ENCODE peak calls at places on chromosomes 7 and 10, in six cellular contexts. One of them, this sample, is unnamed.

GRCh38 chr7:79982151-79982770 is 152.4 kb upstream of the GNAI1 start:
- DNase-seq in naive thymus-derived CD8-positive, alpha-beta T cell: no peak
- DNase-seq in A549: no peak
- DNase-seq in NCI-H1105 treated with DMSO at 0.1 percent for 48 hours: no peak
- DNase-seq in ACHN: no peak
- DNase-seq in SK-MEL-5: no peak
- DNase-seq in this sample: peak; percentile 80

GRCh38 chr10:125062244-125063208 is 97.8 kb downstream of the CTBP2 start:
- DNase-seq in naive thymus-derived CD8-positive, alpha-beta T cell: no peak
- DNase-seq in A549: no peak
- DNase-seq in NCI-H1105 treated with DMSO at 0.1 percent for 48 hours: no peak
- DNase-seq in ACHN: no peak
- DNase-seq in SK-MEL-5: no peak
- DNase-seq in this sample: no peak

GRCh38 chr10:24597426-24597825 is 126.3 kb downstream of the ARHGAP21 start:
- DNase-seq in naive thymus-derived CD8-positive, alpha-beta T cell: no peak
- DNase-seq in A549: no peak
- DNase-seq in NCI-H1105 treated with DMSO at 0.1 percent for 48 hours: no peak
- DNase-seq in ACHN: no peak
- DNase-seq in SK-MEL-5: no peak
- DNase-seq in this sample: no peak

GRCh38 chr7:44258423-44258760 is 57.6 kb downstream of the YKT6 start:
- DNase-seq in naive thymus-derived CD8-positive, alpha-beta T cell: no peak
- DNase-seq in A549: no peak
- DNase-seq in NCI-H1105 treated with DMSO at 0.1 percent for 48 hours: no peak
- DNase-seq in ACHN: no peak
- DNase-seq in SK-MEL-5: no peak
- DNase-seq in this sample: no peak

GRCh38 chr7:21099432-21099831 is 312.7 kb upstream of the SP8 start:
- DNase-seq in naive thymus-derived CD8-positive, alpha-beta T cell: no peak
- DNase-seq in A549: no peak
- DNase-seq in NCI-H1105 treated with DMSO at 0.1 percent for 48 hours: no peak
- DNase-seq in ACHN: no peak
- DNase-seq in SK-MEL-5: no peak
- DNase-seq in this sample: no peak

GRCh38 chr10:47290338-47290737 is 9.7 kb upstream of the GDF10 start:
- DNase-seq in naive thymus-derived CD8-positive, alpha-beta T cell: no peak
- DNase-seq in A549: no peak
- DNase-seq in NCI-H1105 treated with DMSO at 0.1 percent for 48 hours: no peak
- DNase-seq in ACHN: no peak
- DNase-seq in SK-MEL-5: no peak
- DNase-seq in this sample: no peak

GRCh38 chr7:50534690-50535290 is 30.4 kb downstream of the DDC start:
- DNase-seq in naive thymus-derived CD8-positive, alpha-beta T cell: no peak
- DNase-seq in A549: peak; percentile 87
- DNase-seq in NCI-H1105 treated with DMSO at 0.1 percent for 48 hours: no peak
- DNase-seq in ACHN: peak; percentile 97
- DNase-seq in SK-MEL-5: peak; percentile 56
- DNase-seq in this sample: peak; percentile 95

GRCh38 chr7:139427788-139428187 is 55.7 kb downstream of the KLRG2 start:
- DNase-seq in naive thymus-derived CD8-positive, alpha-beta T cell: no peak
- DNase-seq in A549: no peak
- DNase-seq in NCI-H1105 treated with DMSO at 0.1 percent for 48 hours: no peak
- DNase-seq in ACHN: no peak
- DNase-seq in SK-MEL-5: no peak
- DNase-seq in this sample: no peak

GRCh38 chr7:44973610-44974401 is 5.0 kb downstream of the MYO1G start:
- DNase-seq in naive thymus-derived CD8-positive, alpha-beta T cell: peak; percentile 43
- DNase-seq in A549: no peak
- DNase-seq in NCI-H1105 treated with DMSO at 0.1 percent for 48 hours: no peak
- DNase-seq in ACHN: peak; percentile 48
- DNase-seq in SK-MEL-5: peak; percentile 85
- DNase-seq in this sample: peak; percentile 92

GRCh38 chr7:1559626-1560590 is 3.9 kb upstream of the TMEM184A start:
- DNase-seq in naive thymus-derived CD8-positive, alpha-beta T cell: no peak
- DNase-seq in A549: no peak
- DNase-seq in NCI-H1105 treated with DMSO at 0.1 percent for 48 hours: no peak
- DNase-seq in ACHN: no peak
- DNase-seq in SK-MEL-5: no peak
- DNase-seq in this sample: peak; percentile 60

GRCh38 chr7:142088022-142088714 is 23.4 kb upstream of the MGAM2 start:
- DNase-seq in naive thymus-derived CD8-positive, alpha-beta T cell: no peak
- DNase-seq in A549: no peak
- DNase-seq in NCI-H1105 treated with DMSO at 0.1 percent for 48 hours: peak; percentile 35
- DNase-seq in ACHN: no peak
- DNase-seq in SK-MEL-5: no peak
- DNase-seq in this sample: no peak